ENCODE peak calls at places on chromosome 15, in five cellular contexts. One of them, this sample, is unnamed.

GRCh38 chr15:52337961-52338535 is 42.4 kb upstream of the MYO5C start:
- DNase-seq in neuronal stem cell: no peak
- DNase-seq in AML-193: no peak
- DNase-seq in NCI-H1092: no peak
- DNase-seq in activated CD8-positive, alpha-beta memory T cell treated with anti-CD3 and anti-CD28 coated beads for 4 hours: no peak
- DNase-seq in this sample: no peak

GRCh38 chr15:51672100-51672731 is 9.1 kb upstream of the SCG3 start:
- DNase-seq in neuronal stem cell: peak; percentile 6
- DNase-seq in AML-193: peak; percentile 45
- DNase-seq in NCI-H1092: no peak
- DNase-seq in activated CD8-positive, alpha-beta memory T cell treated with anti-CD3 and anti-CD28 coated beads for 4 hours: no peak
- DNase-seq in this sample: no peak

GRCh38 chr15:40010681-40011080 is 28.3 kb downstream of the SRP14 start:
- DNase-seq in neuronal stem cell: no peak
- DNase-seq in AML-193: no peak
- DNase-seq in NCI-H1092: no peak
- DNase-seq in activated CD8-positive, alpha-beta memory T cell treated with anti-CD3 and anti-CD28 coated beads for 4 hours: no peak
- DNase-seq in this sample: no peak

GRCh38 chr15:45091161-45091560 is 22.8 kb downstream of the DUOX2 start:
- DNase-seq in neuronal stem cell: no peak
- DNase-seq in AML-193: no peak
- DNase-seq in NCI-H1092: no peak
- DNase-seq in activated CD8-positive, alpha-beta memory T cell treated with anti-CD3 and anti-CD28 coated beads for 4 hours: no peak
- DNase-seq in this sample: no peak

GRCh38 chr15:50227076-50227475 is 38.5 kb downstream of the HDC start:
- DNase-seq in neuronal stem cell: no peak
- DNase-seq in AML-193: no peak
- DNase-seq in NCI-H1092: no peak
- DNase-seq in activated CD8-positive, alpha-beta memory T cell treated with anti-CD3 and anti-CD28 coated beads for 4 hours: no peak
- DNase-seq in this sample: no peak

GRCh38 chr15:92638291-92638708 is 17.3 kb downstream of the FAM174B start:
- DNase-seq in neuronal stem cell: no peak
- DNase-seq in AML-193: no peak
- DNase-seq in NCI-H1092: peak; percentile 83
- DNase-seq in activated CD8-positive, alpha-beta memory T cell treated with anti-CD3 and anti-CD28 coated beads for 4 hours: no peak
- DNase-seq in this sample: no peak

GRCh38 chr15:29747837-29748417 is 74.3 kb downstream of the TJP1 start:
- DNase-seq in neuronal stem cell: no peak
- DNase-seq in AML-193: peak; percentile 35
- DNase-seq in NCI-H1092: no peak
- DNase-seq in activated CD8-positive, alpha-beta memory T cell treated with anti-CD3 and anti-CD28 coated beads for 4 hours: no peak
- DNase-seq in this sample: no peak

GRCh38 chr15:90553248-90553745 is 23.6 kb downstream of the CRTC3 start:
- DNase-seq in neuronal stem cell: no peak
- DNase-seq in AML-193: no peak
- DNase-seq in NCI-H1092: no peak
- DNase-seq in activated CD8-positive, alpha-beta memory T cell treated with anti-CD3 and anti-CD28 coated beads for 4 hours: no peak
- DNase-seq in this sample: no peak

GRCh38 chr15:79322306-79322705 is 11.4 kb downstream of the TMED3 start:
- DNase-seq in neuronal stem cell: no peak
- DNase-seq in AML-193: no peak
- DNase-seq in NCI-H1092: no peak
- DNase-seq in activated CD8-positive, alpha-beta memory T cell treated with anti-CD3 and anti-CD28 coated beads for 4 hours: no peak
- DNase-seq in this sample: no peak

GRCh38 chr15:91047545-91048199 is 25.3 kb upstream of the VPS33B start:
- DNase-seq in neuronal stem cell: no peak
- DNase-seq in AML-193: no peak
- DNase-seq in NCI-H1092: no peak
- DNase-seq in activated CD8-positive, alpha-beta memory T cell treated with anti-CD3 and anti-CD28 coated beads for 4 hours: no peak
- DNase-seq in this sample: no peak

GRCh38 chr15:37900286-37901221 is 33.9 kb upstream of the TMCO5A start:
- DNase-seq in neuronal stem cell: no peak
- DNase-seq in AML-193: no peak
- DNase-seq in NCI-H1092: peak; percentile 2
- DNase-seq in activated CD8-positive, alpha-beta memory T cell treated with anti-CD3 and anti-CD28 coated beads for 4 hours: no peak
- DNase-seq in this sample: no peak